ENCODE peak calls at places on chromosome 1, in four cellular contexts. One of them, this sample, is unnamed.

GRCh38 chr1:111720274-111720976 is 18.8 kb downstream of the INKA2 start:
- DNase-seq in stimulated activated CD4-positive, alpha-beta T cell treated with anti-CD3 and anti-CD28 coated beads, TNF-alpha, amount 100 ng/mL, for 1 hour: no peak
- DNase-seq in naive B cell: no peak
- DNase-seq in uterus: no peak
- DNase-seq in this sample: no peak

GRCh38 chr1:93692001-93692400 is 10.4 kb upstream of the BCAR3 start:
- DNase-seq in uterus: no peak
- DNase-seq in stimulated activated CD4-positive, alpha-beta T cell treated with anti-CD3 and anti-CD28 coated beads, TNF-alpha, amount 100 ng/mL, for 1 hour: no peak
- DNase-seq in naive B cell: no peak
- DNase-seq in this sample: no peak

GRCh38 chr1:28173151-28173979 is 3.1 kb downstream of the PTAFR start:
- DNase-seq in naive B cell: no peak
- DNase-seq in stimulated activated CD4-positive, alpha-beta T cell treated with anti-CD3 and anti-CD28 coated beads, TNF-alpha, amount 100 ng/mL, for 1 hour: no peak
- DNase-seq in uterus: no peak
- DNase-seq in this sample: no peak

GRCh38 chr1:230050973-230051735 is 15.9 kb upstream of the GALNT2 start:
- DNase-seq in uterus: no peak
- DNase-seq in stimulated activated CD4-positive, alpha-beta T cell treated with anti-CD3 and anti-CD28 coated beads, TNF-alpha, amount 100 ng/mL, for 1 hour: no peak
- DNase-seq in naive B cell: no peak
- DNase-seq in this sample: no peak

GRCh38 chr1:43386676-43387075 is 2.9 kb downstream of the MED8 start:
- DNase-seq in naive B cell: no peak
- DNase-seq in uterus: no peak
- DNase-seq in stimulated activated CD4-positive, alpha-beta T cell treated with anti-CD3 and anti-CD28 coated beads, TNF-alpha, amount 100 ng/mL, for 1 hour: no peak
- DNase-seq in this sample: no peak

GRCh38 chr1:154574715-154575114 is 7.1 kb downstream of the CHRNB2 start:
- DNase-seq in naive B cell: no peak
- DNase-seq in uterus: no peak
- DNase-seq in stimulated activated CD4-positive, alpha-beta T cell treated with anti-CD3 and anti-CD28 coated beads, TNF-alpha, amount 100 ng/mL, for 1 hour: no peak
- DNase-seq in this sample: no peak

GRCh38 chr1:10107985-10108663 is 75.4 kb downstream of the UBE4B start:
- DNase-seq in naive B cell: no peak
- DNase-seq in stimulated activated CD4-positive, alpha-beta T cell treated with anti-CD3 and anti-CD28 coated beads, TNF-alpha, amount 100 ng/mL, for 1 hour: no peak
- DNase-seq in uterus: no peak
- DNase-seq in this sample: no peak

GRCh38 chr1:234730542-234731370 is 120.8 kb upstream of the IRF2BP2 start:
- DNase-seq in stimulated activated CD4-positive, alpha-beta T cell treated with anti-CD3 and anti-CD28 coated beads, TNF-alpha, amount 100 ng/mL, for 1 hour: no peak
- DNase-seq in naive B cell: peak
- DNase-seq in uterus: no peak
- DNase-seq in this sample: no peak

GRCh38 chr1:116345830-116346229 is 27.2 kb upstream of the ATP1A1 start:
- DNase-seq in naive B cell: no peak
- DNase-seq in uterus: no peak
- DNase-seq in stimulated activated CD4-positive, alpha-beta T cell treated with anti-CD3 and anti-CD28 coated beads, TNF-alpha, amount 100 ng/mL, for 1 hour: no peak
- DNase-seq in this sample: no peak

GRCh38 chr1:43232071-43232470 is 37.7 kb upstream of the TMEM125 start:
- DNase-seq in uterus: no peak
- DNase-seq in stimulated activated CD4-positive, alpha-beta T cell treated with anti-CD3 and anti-CD28 coated beads, TNF-alpha, amount 100 ng/mL, for 1 hour: no peak
- DNase-seq in naive B cell: no peak
- DNase-seq in this sample: peak

GRCh38 chr1:61081637-61082335 is 575 bp upstream of the NFIA start:
- DNase-seq in uterus: peak
- DNase-seq in stimulated activated CD4-positive, alpha-beta T cell treated with anti-CD3 and anti-CD28 coated beads, TNF-alpha, amount 100 ng/mL, for 1 hour: no peak
- DNase-seq in naive B cell: peak
- DNase-seq in this sample: no peak

GRCh38 chr1:200079576-200079975 is 52.1 kb downstream of the NR5A2 start:
- DNase-seq in uterus: no peak
- DNase-seq in stimulated activated CD4-positive, alpha-beta T cell treated with anti-CD3 and anti-CD28 coated beads, TNF-alpha, amount 100 ng/mL, for 1 hour: no peak
- DNase-seq in naive B cell: no peak
- DNase-seq in this sample: no peak

GRCh38 chr1:43049487-43049886 is 90.8 kb upstream of the SLC2A1 start:
- DNase-seq in stimulated activated CD4-positive, alpha-beta T cell treated with anti-CD3 and anti-CD28 coated beads, TNF-alpha, amount 100 ng/mL, for 1 hour: no peak
- DNase-seq in uterus: no peak
- DNase-seq in naive B cell: no peak
- DNase-seq in this sample: no peak

GRCh38 chr1:148160048-148160395 is 7.9 kb upstream of the NBPF11 start:
- DNase-seq in naive B cell: no peak
- DNase-seq in stimulated activated CD4-positive, alpha-beta T cell treated with anti-CD3 and anti-CD28 coated beads, TNF-alpha, amount 100 ng/mL, for 1 hour: no peak
- DNase-seq in uterus: no peak
- DNase-seq in this sample: no peak